ENCODE peak calls at places on chromosome 10, in eight cellular contexts. C, E, Y, L, Q, R, U and A are unnamed samples.

GRCh38 chr10:77925410-77925794 is 1.2 kb downstream of the DLG5 start:
- DNase-seq in E (no peak), Q (no peak), Y (peak), R (no peak), L (peak), C (no peak), U (no peak), A (no peak)

GRCh38 chr10:113854019-113854756 is at the start of the genes DCLRE1A and NHLRC2:
- DNase-seq in E (peak), L (peak), Q (peak), C (peak), U (peak), R (peak), Y (peak), A (peak)

GRCh38 chr10:32937824-32938482 is 20.1 kb downstream of the ITGB1 start:
- DNase-seq in C (no peak), U (no peak), E (no peak), R (no peak), L (peak), Q (no peak), Y (peak), A (no peak)

GRCh38 chr10:43287056-43288007 is 20.5 kb upstream of the RASGEF1A start:
- DNase-seq in L (no peak), U (peak), E (peak), C (no peak), R (no peak), Y (no peak), Q (no peak), A (peak)

GRCh38 chr10:30431435-30431911 is 2.5 kb upstream of the MAP3K8 start:
- DNase-seq in R (no peak), C (peak), L (no peak), Q (peak), Y (peak), U (no peak), E (peak), A (no peak)

GRCh38 chr10:34194259-34194658 is 620.8 kb downstream of the PARD3 start:
- DNase-seq in L (peak), Y (peak), E (no peak), Q (no peak), U (no peak), R (no peak), C (no peak), A (no peak)

GRCh38 chr10:125441151-125441550 is 241.8 kb downstream of the TEX36 start:
- DNase-seq in C (no peak), Y (peak), U (no peak), Q (no peak), E (no peak), L (peak), R (no peak), A (no peak)

GRCh38 chr10:111106081-111106480 is 29.3 kb downstream of the ADRA2A start:
- DNase-seq in Q (no peak), R (no peak), E (no peak), L (no peak), Y (no peak), U (no peak), C (no peak), A (no peak)

GRCh38 chr10:98098247-98098646 is 36.2 kb upstream of the R3HCC1L start:
- DNase-seq in E (no peak), Y (no peak), Q (no peak), R (no peak), C (no peak), U (no peak), L (no peak), A (no peak)

GRCh38 chr10:119489572-119490326 is 52.8 kb downstream of the RGS10 start:
- DNase-seq in C (peak), R (peak), L (peak), Y (peak), Q (peak), U (peak), E (peak), A (peak)

GRCh38 chr10:93376372-93377296 is 105.5 kb downstream of the MYOF start:
- DNase-seq in L (peak), Q (no peak), R (peak), E (peak), Y (peak), U (peak), C (peak), A (peak)

GRCh38 chr10:118918116-118918515 is 111.4 kb upstream of the NANOS1 start:
- DNase-seq in L (no peak), E (no peak), Q (no peak), U (no peak), R (no peak), C (no peak), Y (no peak), A (no peak)

GRCh38 chr10:83276971-83277370 is 862.3 kb upstream of the GHITM start:
- DNase-seq in R (no peak), L (no peak), Y (no peak), Q (no peak), C (no peak), U (no peak), E (no peak), A (no peak)

GRCh38 chr10:107424628-107425027 is 260.1 kb upstream of the SORCS1 start:
- DNase-seq in Y (no peak), U (no peak), Q (no peak), C (no peak), L (no peak), E (no peak), R (no peak), A (no peak)

GRCh38 chr10:3787816-3788215 is 2.8 kb upstream of the KLF6 start:
- DNase-seq in R (no peak), L (no peak), Q (no peak), Y (no peak), U (no peak), E (no peak), C (no peak), A (no peak)

GRCh38 chr10:76000550-76000949 is 569.1 kb downstream of the LRMDA start:
- DNase-seq in L (no peak), C (no peak), R (no peak), U (no peak), Q (no peak), Y (no peak), E (no peak), A (no peak)

GRCh38 chr10:9056521-9056920 is 1002.0 kb downstream of the GATA3 start:
- DNase-seq in Q (no peak), C (no peak), U (no peak), Y (no peak), L (no peak), R (no peak), E (no peak), A (no peak)

GRCh38 chr10:31723074-31723750 is 205.4 kb downstream of the ARHGAP12 start:
- DNase-seq in E (no peak), L (no peak), Y (peak), R (no peak), Q (no peak), U (no peak), C (no peak), A (no peak)

GRCh38 chr10:92740762-92741161 is 51.0 kb downstream of the HHEX start:
- DNase-seq in Y (no peak), L (peak), U (no peak), R (no peak), C (no peak), E (peak), Q (no peak), A (no peak)

GRCh38 chr10:52729259-52730104 is 43.1 kb downstream of the MBL2 start:
- DNase-seq in Q (no peak), U (no peak), E (peak), L (peak), C (no peak), Y (peak), R (no peak), A (peak)

GRCh38 chr10:88974446-88975376 is 15.9 kb upstream of the FAS start:
- DNase-seq in C (no peak), Q (no peak), Y (peak), U (no peak), R (no peak), L (no peak), E (no peak), A (no peak)

GRCh38 chr10:61836888-61837747 is 64.4 kb upstream of the ARID5B start:
- DNase-seq in U (no peak), E (no peak), Q (no peak), R (no peak), C (no peak), Y (peak), L (peak), A (no peak)

GRCh38 chr10:32244421-32245207 is 102.3 kb downstream of the EPC1 start:
- DNase-seq in E (no peak), R (no peak), L (no peak), C (no peak), Q (no peak), Y (no peak), U (no peak), A (peak)

GRCh38 chr10:73908853-73909611 is 1.9 kb upstream of the PLAU start:
- DNase-seq in U (peak), R (peak), C (no peak), L (peak), Y (peak), Q (no peak), E (peak), A (peak)

GRCh38 chr10:96826438-96826837 is 5.7 kb upstream of the LCOR start:
- DNase-seq in U (no peak), Y (no peak), R (no peak), E (no peak), L (no peak), Q (no peak), C (no peak), A (no peak)

GRCh38 chr10:104255244-104255981 is 721 bp downstream of the GSTO1 start:
- DNase-seq in Y (peak), R (peak), E (peak), L (peak), U (no peak), C (no peak), Q (no peak), A (peak)

GRCh38 chr10:94115725-94116124 is 122.0 kb downstream of the PLCE1 start:
- DNase-seq in U (no peak), R (no peak), E (no peak), Y (no peak), C (no peak), L (peak), Q (no peak), A (no peak)

GRCh38 chr10:66555061-66555460 is 370.8 kb upstream of the LRRTM3 start:
- DNase-seq in L (no peak), R (no peak), Y (peak), E (no peak), U (no peak), Q (no peak), C (no peak), A (no peak)

DNA sequence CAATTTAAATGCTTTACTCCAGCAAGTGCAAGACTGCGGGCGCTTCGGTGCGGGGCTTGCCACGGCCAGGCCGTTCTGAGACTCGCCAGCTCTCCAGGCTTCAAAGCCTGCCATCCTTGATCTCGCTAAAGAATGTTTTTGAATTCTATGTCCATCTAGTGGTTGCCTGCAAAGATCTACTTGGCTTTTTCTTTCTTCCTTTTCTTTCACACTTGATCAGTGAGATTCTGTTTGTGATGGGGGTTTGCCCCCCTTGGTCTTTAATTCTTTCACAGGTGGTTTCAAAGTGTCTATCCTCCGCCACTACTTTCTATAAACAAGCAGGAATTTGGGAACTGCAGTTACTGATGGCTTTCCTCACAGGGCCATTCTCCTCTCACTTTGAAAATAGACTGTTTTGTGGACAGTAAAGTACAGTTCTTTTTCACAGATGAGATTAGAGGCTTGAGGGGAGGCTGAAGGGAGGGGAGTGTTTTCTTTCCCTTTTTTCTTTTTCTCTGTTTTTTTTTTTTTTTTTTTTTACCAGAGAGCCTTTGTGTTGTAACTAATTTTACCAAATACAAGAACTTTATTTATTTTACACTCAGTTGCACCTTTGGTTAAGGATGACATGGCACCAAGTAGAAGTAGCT is 15.2 kb upstream of the FBXW4 start:
- DNase-seq in L (no peak), E (no peak), R (no peak), C (no peak), U (no peak), Q (no peak), Y (peak), A (no peak)
- TF ChIP-seq CTCF in L (no peak), E (no peak), R (no peak), C (peak), U (no peak), Q (no peak), Y (peak), A (no peak)

GRCh38 chr10:1400129-1400865 is 337.0 kb downstream of the ADARB2 start:
- DNase-seq in E (no peak), Q (no peak), L (no peak), Y (no peak), R (no peak), U (no peak), C (no peak), A (peak)
- TF ChIP-seq CTCF in E (no peak), Q (no peak), L (no peak), Y (no peak), R (no peak), U (no peak), C (no peak), A (no peak)

GRCh38 chr10:54908019-54908418 is 107.0 kb upstream of the PCDH15 start:
- DNase-seq in U (no peak), L (no peak), E (no peak), Y (no peak), C (no peak), R (no peak), Q (no peak), A (no peak)
- TF ChIP-seq CTCF in U (no peak), L (no peak), E (no peak), Y (no peak), C (no peak), R (no peak), Q (no peak), A (no peak)

DNA sequence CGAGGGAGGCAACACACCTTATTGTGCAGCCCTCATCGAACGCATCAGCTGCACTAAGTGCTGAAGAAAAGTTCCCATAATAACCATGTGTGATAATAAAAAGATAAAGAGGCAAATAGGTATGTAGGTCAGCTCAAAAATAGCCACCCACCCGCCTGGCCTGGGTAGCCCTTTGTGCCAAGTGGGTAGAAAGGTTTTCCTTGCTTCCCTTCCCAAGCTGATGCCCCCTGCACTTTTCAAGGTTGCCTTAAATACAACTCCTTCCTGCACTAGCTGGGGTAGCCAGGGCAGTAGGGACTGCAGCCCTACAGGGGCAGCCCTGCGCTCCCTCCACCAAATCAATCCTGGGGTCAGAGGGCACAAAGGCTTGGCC is 13.5 kb upstream of the DDIT4 start:
- DNase-seq in E (no peak), Q (no peak), C (no peak), U (no peak), R (no peak), L (no peak), Y (no peak), A (no peak)
- TF ChIP-seq CTCF in E (no peak), Q (no peak), C (no peak), U (no peak), R (no peak), L (no peak), Y (no peak), A (no peak)

DNA sequence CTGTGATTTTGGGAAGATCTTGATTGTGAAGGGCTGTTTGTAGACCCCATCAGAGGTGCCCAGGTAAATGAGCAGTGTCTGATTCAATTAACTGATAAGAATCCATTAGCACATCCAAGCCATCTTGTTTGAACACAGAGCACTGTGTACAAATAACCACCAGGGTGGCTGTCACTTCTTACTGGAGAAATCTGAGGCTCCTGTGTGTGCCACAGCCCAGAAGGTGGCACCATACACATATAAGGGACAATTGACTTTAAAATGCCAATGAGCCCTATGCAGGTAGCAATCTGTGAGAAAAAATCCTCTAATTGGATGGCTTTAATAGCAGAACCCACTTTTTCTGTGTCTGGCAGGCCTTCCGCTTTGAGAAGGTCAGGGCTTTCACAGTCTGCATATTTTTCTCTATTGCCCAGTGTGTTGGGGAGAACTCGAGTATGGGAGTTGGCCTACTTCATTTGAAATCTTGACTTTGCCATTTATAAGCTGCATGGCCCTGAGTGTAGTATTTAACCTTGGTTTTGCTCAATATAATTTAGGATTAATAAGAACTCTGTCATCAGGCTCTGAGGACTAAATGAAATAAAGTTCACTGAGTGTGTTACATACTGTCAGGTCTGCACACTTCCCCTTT is 517.4 kb downstream of the CCSER2 start:
- DNase-seq in U (no peak), Q (peak), Y (no peak), R (no peak), C (no peak), L (no peak), E (peak), A (no peak)
- TF ChIP-seq CTCF in U (no peak), Q (no peak), Y (no peak), R (peak), C (no peak), L (no peak), E (peak), A (no peak)

GRCh38 chr10:122115874-122116273 is 126.9 kb downstream of the TACC2 start:
- DNase-seq in C (no peak), R (no peak), Y (peak), Q (no peak), U (no peak), L (no peak), E (no peak), A (no peak)

GRCh38 chr10:122114156-122114747 is 125.3 kb downstream of the TACC2 start:
- DNase-seq in L (no peak), C (no peak), R (no peak), Y (peak), E (no peak), Q (no peak), U (no peak), A (no peak)

GRCh38 chr10:122113161-122113944 is 124.4 kb downstream of the TACC2 start:
- DNase-seq in Q (peak), L (peak), C (peak), E (peak), R (no peak), Y (peak), U (no peak), A (peak)

GRCh38 chr10:122112021-122112616 is 123.2 kb downstream of the TACC2 start:
- DNase-seq in Y (peak), Q (no peak), R (no peak), L (peak), U (no peak), E (peak), C (no peak), A (peak)

GRCh38 chr10:122112625-122113160 is 123.7 kb downstream of the TACC2 start:
- DNase-seq in L (peak), Q (peak), U (no peak), E (peak), C (peak), R (no peak), Y (peak), A (peak)
- TF ChIP-seq CTCF in L (peak), Q (no peak), U (no peak), E (no peak), C (peak), R (no peak), Y (peak), A (no peak)

GRCh38 chr10:132548869-132549268 is 11.3 kb downstream of the INPP5A start:
- DNase-seq in R (no peak), Q (no peak), E (no peak), L (no peak), C (no peak), Y (no peak), U (no peak), A (no peak)

GRCh38 chr10:132549416-132549815 is 11.8 kb downstream of the INPP5A start:
- DNase-seq in Y (no peak), E (no peak), L (no peak), C (no peak), Q (no peak), U (no peak), R (no peak), A (no peak)

GRCh38 chr10:132551808-132552130 is 14.2 kb downstream of the INPP5A start:
- DNase-seq in Q (no peak), L (no peak), Y (no peak), E (no peak), R (peak), C (no peak), U (no peak), A (no peak)

GRCh38 chr10:132550366-132551092 is 12.9 kb downstream of the INPP5A start:
- DNase-seq in Q (no peak), Y (no peak), U (no peak), R (no peak), E (no peak), C (no peak), L (no peak), A (no peak)

GRCh38 chr10:132551093-132551807 is 13.7 kb downstream of the INPP5A start:
- DNase-seq in Q (no peak), C (no peak), R (peak), U (no peak), E (peak), Y (no peak), L (peak), A (peak)
- TF ChIP-seq CTCF in Q (no peak), C (no peak), R (no peak), U (peak), E (no peak), Y (no peak), L (no peak), A (no peak)

GRCh38 chr10:70328987-70329386 is 45.2 kb upstream of the NPFFR1 start:
- DNase-seq in C (no peak), L (peak), Q (no peak), E (no peak), Y (peak), U (no peak), R (no peak), A (no peak)

GRCh38 chr10:70330671-70331070 is 46.9 kb upstream of the NPFFR1 start:
- DNase-seq in L (no peak), R (no peak), C (no peak), U (no peak), E (no peak), Y (no peak), Q (no peak), A (no peak)

GRCh38 chr10:70331160-70331485 is 47.3 kb upstream of the NPFFR1 start:
- DNase-seq in R (no peak), Q (no peak), E (no peak), U (no peak), Y (no peak), L (no peak), C (no peak), A (no peak)

GRCh38 chr10:70333268-70333667 is 49.2 kb downstream of the LRRC20 start:
- DNase-seq in C (no peak), Y (no peak), Q (no peak), E (no peak), R (no peak), L (no peak), U (no peak), A (no peak)

DNA sequence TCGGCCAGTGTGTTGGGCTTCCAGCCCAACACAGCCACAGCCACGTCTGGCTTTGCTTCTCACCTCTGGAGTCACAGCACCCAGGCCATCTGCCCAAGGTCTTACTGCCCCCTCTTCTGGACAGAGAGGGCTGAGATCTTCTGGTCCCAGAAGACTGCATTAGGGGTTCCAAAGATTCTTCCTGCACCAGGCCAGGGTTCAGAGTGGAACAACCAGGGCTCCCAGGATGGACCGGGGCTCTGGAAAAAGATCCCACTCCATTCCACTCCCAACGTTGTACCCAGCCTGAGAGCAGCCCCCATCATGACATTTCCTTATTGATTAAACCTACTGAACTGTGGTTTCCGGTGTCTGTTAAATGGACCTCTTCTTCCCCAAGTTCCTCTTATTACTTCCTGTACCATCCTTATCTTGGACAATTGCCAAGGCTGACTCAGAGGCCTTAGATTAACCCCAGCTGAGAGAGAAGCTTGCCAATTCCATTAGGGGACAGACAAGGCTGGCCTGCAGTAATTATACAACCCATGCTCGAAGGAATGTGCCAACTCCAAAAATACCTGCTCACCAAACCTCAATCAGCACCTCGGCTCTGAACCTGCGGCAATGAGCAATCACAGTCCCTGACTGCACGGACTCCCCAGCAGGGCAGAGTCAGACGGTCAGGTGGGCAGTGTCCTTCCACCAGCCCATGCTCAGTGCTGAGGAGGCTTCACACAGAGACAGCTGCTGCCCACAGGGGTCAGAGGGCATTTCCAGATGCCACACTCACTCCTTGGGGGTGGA is 47.9 kb upstream of the NPFFR1 start:
- DNase-seq in R (peak), Q (peak), U (no peak), L (peak), C (peak), E (peak), Y (peak), A (peak)
- TF ChIP-seq CTCF in R (peak), Q (no peak), U (no peak), L (peak), C (peak), E (peak), Y (peak), A (peak)